ENCODE peak calls at places on chromosomes 11 and 22, in five cellular contexts. One of them, this sample, is unnamed.

GRCh38 chr11:44634401-44635281 is 69.2 kb downstream of the CD82 start:
- DNase-seq in activated CD4-positive, alpha-beta T cell treated with anti-CD3 and anti-CD28 coated beads, Interleukin-2, amount 10 ng/mL, durations not matched to agents 7 days and 5 days: no peak
- DNase-seq in fibroblast of mammary gland: peak; percentile 86
- DNase-seq in iPS DF 19.7: no peak
- DNase-seq in NCI-H2171 treated with DMSO at 0.1 percent for 48 hours: peak; percentile 90
- DNase-seq in this sample: peak; percentile 72

GRCh38 chr11:110093407-110094297 is 460 bp downstream of the ZC3H12C start:
- DNase-seq in NCI-H2171 treated with DMSO at 0.1 percent for 48 hours: peak; percentile 72
- DNase-seq in fibroblast of mammary gland: peak; percentile 64
- DNase-seq in iPS DF 19.7: no peak
- DNase-seq in activated CD4-positive, alpha-beta T cell treated with anti-CD3 and anti-CD28 coated beads, Interleukin-2, amount 10 ng/mL, durations not matched to agents 7 days and 5 days: no peak
- DNase-seq in this sample: peak; percentile 50

GRCh38 chr11:80595011-80595410 is 1154.2 kb upstream of the TENM4 start:
- DNase-seq in fibroblast of mammary gland: peak; percentile 1
- DNase-seq in activated CD4-positive, alpha-beta T cell treated with anti-CD3 and anti-CD28 coated beads, Interleukin-2, amount 10 ng/mL, durations not matched to agents 7 days and 5 days: no peak
- DNase-seq in iPS DF 19.7: no peak
- DNase-seq in NCI-H2171 treated with DMSO at 0.1 percent for 48 hours: no peak
- DNase-seq in this sample: peak; percentile 52

GRCh38 chr22:33697640-33698039 is 222.6 kb downstream of the LARGE1 start:
- DNase-seq in iPS DF 19.7: no peak
- DNase-seq in fibroblast of mammary gland: peak; percentile 2
- DNase-seq in NCI-H2171 treated with DMSO at 0.1 percent for 48 hours: no peak
- DNase-seq in activated CD4-positive, alpha-beta T cell treated with anti-CD3 and anti-CD28 coated beads, Interleukin-2, amount 10 ng/mL, durations not matched to agents 7 days and 5 days: no peak
- DNase-seq in this sample: no peak

GRCh38 chr22:43302462-43303109 is 40.6 kb downstream of the SCUBE1 start:
- DNase-seq in fibroblast of mammary gland: no peak
- DNase-seq in iPS DF 19.7: no peak
- DNase-seq in NCI-H2171 treated with DMSO at 0.1 percent for 48 hours: no peak
- DNase-seq in activated CD4-positive, alpha-beta T cell treated with anti-CD3 and anti-CD28 coated beads, Interleukin-2, amount 10 ng/mL, durations not matched to agents 7 days and 5 days: no peak
- DNase-seq in this sample: no peak

GRCh38 chr11:60930394-60930793 is 6.1 kb downstream of the TMEM132A start:
- DNase-seq in NCI-H2171 treated with DMSO at 0.1 percent for 48 hours: no peak
- DNase-seq in fibroblast of mammary gland: no peak
- DNase-seq in activated CD4-positive, alpha-beta T cell treated with anti-CD3 and anti-CD28 coated beads, Interleukin-2, amount 10 ng/mL, durations not matched to agents 7 days and 5 days: no peak
- DNase-seq in iPS DF 19.7: no peak
- DNase-seq in this sample: no peak

GRCh38 chr11:92569717-92570116 is 345.1 kb downstream of the FAT3 start:
- DNase-seq in fibroblast of mammary gland: no peak
- DNase-seq in activated CD4-positive, alpha-beta T cell treated with anti-CD3 and anti-CD28 coated beads, Interleukin-2, amount 10 ng/mL, durations not matched to agents 7 days and 5 days: no peak
- DNase-seq in NCI-H2171 treated with DMSO at 0.1 percent for 48 hours: no peak
- DNase-seq in iPS DF 19.7: no peak
- DNase-seq in this sample: no peak

GRCh38 chr22:47787501-47788227 is 1025.2 kb downstream of the TBC1D22A start:
- DNase-seq in iPS DF 19.7: no peak
- DNase-seq in NCI-H2171 treated with DMSO at 0.1 percent for 48 hours: no peak
- DNase-seq in activated CD4-positive, alpha-beta T cell treated with anti-CD3 and anti-CD28 coated beads, Interleukin-2, amount 10 ng/mL, durations not matched to agents 7 days and 5 days: no peak
- DNase-seq in fibroblast of mammary gland: no peak
- DNase-seq in this sample: no peak

GRCh38 chr11:2466069-2466801 is 21.4 kb downstream of the KCNQ1 start:
- DNase-seq in NCI-H2171 treated with DMSO at 0.1 percent for 48 hours: no peak
- DNase-seq in iPS DF 19.7: no peak
- DNase-seq in activated CD4-positive, alpha-beta T cell treated with anti-CD3 and anti-CD28 coated beads, Interleukin-2, amount 10 ng/mL, durations not matched to agents 7 days and 5 days: no peak
- DNase-seq in fibroblast of mammary gland: no peak
- DNase-seq in this sample: no peak

GRCh38 chr22:44876921-44877320 is 124.5 kb downstream of the ARHGAP8 start:
- DNase-seq in iPS DF 19.7: no peak
- DNase-seq in activated CD4-positive, alpha-beta T cell treated with anti-CD3 and anti-CD28 coated beads, Interleukin-2, amount 10 ng/mL, durations not matched to agents 7 days and 5 days: no peak
- DNase-seq in fibroblast of mammary gland: no peak
- DNase-seq in NCI-H2171 treated with DMSO at 0.1 percent for 48 hours: no peak
- DNase-seq in this sample: no peak

GRCh38 chr11:57493507-57494503 is 21.7 kb downstream of the SLC43A1 start:
- DNase-seq in activated CD4-positive, alpha-beta T cell treated with anti-CD3 and anti-CD28 coated beads, Interleukin-2, amount 10 ng/mL, durations not matched to agents 7 days and 5 days: peak; percentile 78
- DNase-seq in fibroblast of mammary gland: no peak
- DNase-seq in NCI-H2171 treated with DMSO at 0.1 percent for 48 hours: peak; percentile 66
- DNase-seq in iPS DF 19.7: no peak
- DNase-seq in this sample: peak; percentile 26

GRCh38 chr11:45096636-45097035 is 49.8 kb upstream of the PRDM11 start:
- DNase-seq in iPS DF 19.7: no peak
- DNase-seq in NCI-H2171 treated with DMSO at 0.1 percent for 48 hours: peak; percentile 25
- DNase-seq in activated CD4-positive, alpha-beta T cell treated with anti-CD3 and anti-CD28 coated beads, Interleukin-2, amount 10 ng/mL, durations not matched to agents 7 days and 5 days: no peak
- DNase-seq in fibroblast of mammary gland: no peak
- DNase-seq in this sample: no peak

GRCh38 chr11:109668973-109669634 is 247.1 kb downstream of the C11orf87 start:
- DNase-seq in NCI-H2171 treated with DMSO at 0.1 percent for 48 hours: peak; percentile 18
- DNase-seq in iPS DF 19.7: no peak
- DNase-seq in fibroblast of mammary gland: peak; percentile 15
- DNase-seq in activated CD4-positive, alpha-beta T cell treated with anti-CD3 and anti-CD28 coated beads, Interleukin-2, amount 10 ng/mL, durations not matched to agents 7 days and 5 days: no peak
- DNase-seq in this sample: no peak

GRCh38 chr22:39253427-39254070 is 8.8 kb upstream of the PDGFB start:
- DNase-seq in fibroblast of mammary gland: peak; percentile 84
- DNase-seq in activated CD4-positive, alpha-beta T cell treated with anti-CD3 and anti-CD28 coated beads, Interleukin-2, amount 10 ng/mL, durations not matched to agents 7 days and 5 days: no peak
- DNase-seq in iPS DF 19.7: no peak
- DNase-seq in NCI-H2171 treated with DMSO at 0.1 percent for 48 hours: peak; percentile 69
- DNase-seq in this sample: peak; percentile 86

GRCh38 chr22:36860821-36861659 is at the start of gene NCF4:
- DNase-seq in NCI-H2171 treated with DMSO at 0.1 percent for 48 hours: no peak
- DNase-seq in activated CD4-positive, alpha-beta T cell treated with anti-CD3 and anti-CD28 coated beads, Interleukin-2, amount 10 ng/mL, durations not matched to agents 7 days and 5 days: peak; percentile 53
- DNase-seq in fibroblast of mammary gland: no peak
- DNase-seq in iPS DF 19.7: no peak
- DNase-seq in this sample: no peak

GRCh38 chr11:86984701-86985100 is 29.5 kb upstream of the FZD4 start:
- DNase-seq in fibroblast of mammary gland: no peak
- DNase-seq in NCI-H2171 treated with DMSO at 0.1 percent for 48 hours: no peak
- DNase-seq in iPS DF 19.7: no peak
- DNase-seq in activated CD4-positive, alpha-beta T cell treated with anti-CD3 and anti-CD28 coated beads, Interleukin-2, amount 10 ng/mL, durations not matched to agents 7 days and 5 days: no peak
- DNase-seq in this sample: no peak

This sample was measured in HT1080.